ENCODE peak calls at places on chromosomes 2 and 18, in ten cellular contexts. One of them, this sample, is unnamed.

GRCh38 chr18:5073026-5073944 is 123.8 kb downstream of the AKAIN1 start:
- DNase-seq in caudate nucleus: no peak
- DNase-seq in naive thymus-derived CD4-positive, alpha-beta T cell: peak
- DNase-seq in pancreas: no peak
- DNase-seq in tibial nerve: peak
- DNase-seq in IMR-90: peak
- DNase-seq in CD4-positive, alpha-beta memory T cell: no peak
- DNase-seq in neural progenitor cell: peak
- DNase-seq in A549: peak
- DNase-seq in fibroblast of lung: peak
- DNase-seq in this sample: no peak

GRCh38 chr2:28510184-28510583 is 14.3 kb downstream of the PLB1 start:
- DNase-seq in neural progenitor cell: no peak
- DNase-seq in IMR-90: no peak
- DNase-seq in tibial nerve: no peak
- DNase-seq in fibroblast of lung: no peak
- DNase-seq in caudate nucleus: no peak
- DNase-seq in pancreas: peak
- DNase-seq in naive thymus-derived CD4-positive, alpha-beta T cell: no peak
- DNase-seq in A549: no peak
- DNase-seq in CD4-positive, alpha-beta memory T cell: no peak
- DNase-seq in this sample: no peak

GRCh38 chr18:9708882-9709877 is 1.1 kb downstream of the RAB31 start:
- DNase-seq in pancreas: peak
- DNase-seq in naive thymus-derived CD4-positive, alpha-beta T cell: no peak
- DNase-seq in fibroblast of lung: peak
- DNase-seq in tibial nerve: no peak
- DNase-seq in caudate nucleus: no peak
- DNase-seq in neural progenitor cell: peak
- DNase-seq in CD4-positive, alpha-beta memory T cell: no peak
- DNase-seq in IMR-90: no peak
- DNase-seq in A549: no peak
- DNase-seq in this sample: no peak

GRCh38 chr2:45173513-45173912 is 164.3 kb upstream of the SIX2 start:
- DNase-seq in A549: peak
- DNase-seq in pancreas: no peak
- DNase-seq in CD4-positive, alpha-beta memory T cell: no peak
- DNase-seq in IMR-90: peak
- DNase-seq in neural progenitor cell: no peak
- DNase-seq in caudate nucleus: no peak
- DNase-seq in naive thymus-derived CD4-positive, alpha-beta T cell: no peak
- DNase-seq in fibroblast of lung: peak
- DNase-seq in tibial nerve: no peak
- DNase-seq in this sample: no peak

GRCh38 chr2:110678457-110679336 is 834 bp upstream of the BUB1 start:
- DNase-seq in tibial nerve: peak
- DNase-seq in CD4-positive, alpha-beta memory T cell: no peak
- DNase-seq in pancreas: peak
- DNase-seq in fibroblast of lung: peak
- DNase-seq in neural progenitor cell: peak
- DNase-seq in IMR-90: peak
- DNase-seq in A549: no peak
- DNase-seq in caudate nucleus: peak
- DNase-seq in naive thymus-derived CD4-positive, alpha-beta T cell: no peak
- DNase-seq in this sample: no peak

GRCh38 chr2:3600256-3600855 is 5.4 kb downstream of the COLEC11 start:
- DNase-seq in pancreas: no peak
- DNase-seq in IMR-90: no peak
- DNase-seq in tibial nerve: no peak
- DNase-seq in naive thymus-derived CD4-positive, alpha-beta T cell: no peak
- DNase-seq in A549: no peak
- DNase-seq in neural progenitor cell: no peak
- DNase-seq in fibroblast of lung: no peak
- DNase-seq in caudate nucleus: no peak
- DNase-seq in CD4-positive, alpha-beta memory T cell: no peak
- DNase-seq in this sample: no peak

GRCh38 chr2:112787729-112788401 is 3.6 kb upstream of the IL1A start:
- DNase-seq in neural progenitor cell: no peak
- DNase-seq in IMR-90: no peak
- DNase-seq in fibroblast of lung: no peak
- DNase-seq in A549: no peak
- DNase-seq in pancreas: no peak
- DNase-seq in tibial nerve: no peak
- DNase-seq in naive thymus-derived CD4-positive, alpha-beta T cell: no peak
- DNase-seq in caudate nucleus: no peak
- DNase-seq in CD4-positive, alpha-beta memory T cell: no peak
- DNase-seq in this sample: no peak

GRCh38 chr2:23617817-23618216 is 232.8 kb downstream of the KLHL29 start:
- DNase-seq in A549: no peak
- DNase-seq in CD4-positive, alpha-beta memory T cell: no peak
- DNase-seq in tibial nerve: peak
- DNase-seq in pancreas: no peak
- DNase-seq in fibroblast of lung: no peak
- DNase-seq in caudate nucleus: no peak
- DNase-seq in naive thymus-derived CD4-positive, alpha-beta T cell: no peak
- DNase-seq in neural progenitor cell: no peak
- DNase-seq in IMR-90: no peak
- DNase-seq in this sample: no peak

GRCh38 chr18:44887227-44887631 is 206.5 kb downstream of the SETBP1 start:
- DNase-seq in caudate nucleus: no peak
- DNase-seq in tibial nerve: no peak
- DNase-seq in IMR-90: peak
- DNase-seq in fibroblast of lung: peak
- DNase-seq in neural progenitor cell: no peak
- DNase-seq in naive thymus-derived CD4-positive, alpha-beta T cell: no peak
- DNase-seq in A549: no peak
- DNase-seq in pancreas: no peak
- DNase-seq in CD4-positive, alpha-beta memory T cell: no peak
- DNase-seq in this sample: no peak

GRCh38 chr2:240348522-240348921 is 86.9 kb upstream of the GPC1 start:
- DNase-seq in IMR-90: peak
- DNase-seq in neural progenitor cell: no peak
- DNase-seq in caudate nucleus: no peak
- DNase-seq in CD4-positive, alpha-beta memory T cell: no peak
- DNase-seq in tibial nerve: no peak
- DNase-seq in pancreas: peak
- DNase-seq in A549: no peak
- DNase-seq in naive thymus-derived CD4-positive, alpha-beta T cell: no peak
- DNase-seq in fibroblast of lung: peak
- DNase-seq in this sample: no peak

GRCh38 chr2:101986804-101987740 is 4.7 kb upstream of the IL1R2 start:
- DNase-seq in IMR-90: no peak
- DNase-seq in neural progenitor cell: no peak
- DNase-seq in pancreas: no peak
- DNase-seq in caudate nucleus: no peak
- DNase-seq in fibroblast of lung: no peak
- DNase-seq in CD4-positive, alpha-beta memory T cell: no peak
- DNase-seq in tibial nerve: no peak
- DNase-seq in naive thymus-derived CD4-positive, alpha-beta T cell: no peak
- DNase-seq in A549: no peak
- DNase-seq in this sample: no peak

GRCh38 chr2:188527110-188527509 is 235.4 kb downstream of the GULP1 start:
- DNase-seq in CD4-positive, alpha-beta memory T cell: no peak
- DNase-seq in A549: no peak
- DNase-seq in tibial nerve: no peak
- DNase-seq in caudate nucleus: no peak
- DNase-seq in IMR-90: peak
- DNase-seq in neural progenitor cell: no peak
- DNase-seq in fibroblast of lung: peak
- DNase-seq in pancreas: no peak
- DNase-seq in naive thymus-derived CD4-positive, alpha-beta T cell: no peak
- DNase-seq in this sample: no peak

GRCh38 chr2:188534875-188535274 is 243.2 kb downstream of the GULP1 start:
- DNase-seq in tibial nerve: no peak
- DNase-seq in pancreas: no peak
- DNase-seq in fibroblast of lung: no peak
- DNase-seq in CD4-positive, alpha-beta memory T cell: no peak
- DNase-seq in naive thymus-derived CD4-positive, alpha-beta T cell: no peak
- DNase-seq in neural progenitor cell: no peak
- DNase-seq in caudate nucleus: no peak
- DNase-seq in A549: no peak
- DNase-seq in IMR-90: no peak
- DNase-seq in this sample: no peak

GRCh38 chr2:188524519-188525113 is 232.9 kb downstream of the GULP1 start:
- DNase-seq in fibroblast of lung: peak
- DNase-seq in A549: peak
- DNase-seq in neural progenitor cell: peak
- DNase-seq in pancreas: no peak
- DNase-seq in CD4-positive, alpha-beta memory T cell: no peak
- DNase-seq in caudate nucleus: no peak
- DNase-seq in naive thymus-derived CD4-positive, alpha-beta T cell: no peak
- DNase-seq in IMR-90: peak
- DNase-seq in tibial nerve: peak
- DNase-seq in this sample: no peak

GRCh38 chr2:188527701-188528100 is 236.0 kb downstream of the GULP1 start:
- DNase-seq in A549: no peak
- DNase-seq in neural progenitor cell: no peak
- DNase-seq in CD4-positive, alpha-beta memory T cell: no peak
- DNase-seq in IMR-90: no peak
- DNase-seq in naive thymus-derived CD4-positive, alpha-beta T cell: no peak
- DNase-seq in caudate nucleus: no peak
- DNase-seq in pancreas: no peak
- DNase-seq in fibroblast of lung: no peak
- DNase-seq in tibial nerve: no peak
- DNase-seq in this sample: no peak

DNA sequence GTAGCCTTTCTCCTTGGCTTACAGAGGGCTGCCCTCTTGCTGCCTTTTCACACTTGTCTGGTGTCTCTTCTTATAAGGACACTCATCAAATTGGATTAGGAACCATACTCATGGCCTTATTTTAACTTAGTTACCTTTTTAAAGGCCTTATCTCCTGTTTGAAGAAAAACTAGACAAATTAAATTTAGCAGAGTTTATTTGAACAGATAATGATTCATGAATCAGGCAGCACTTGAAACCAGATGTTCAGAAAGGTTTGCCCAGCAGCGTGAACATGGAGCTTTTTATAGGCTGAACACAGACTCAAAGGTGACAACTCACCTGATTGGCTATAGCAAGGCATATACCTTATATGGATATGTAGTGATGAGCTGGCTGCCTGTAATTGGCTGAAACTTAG is 238.0 kb downstream of the GULP1 start:
- DNase-seq in CD4-positive, alpha-beta memory T cell: no peak
- DNase-seq in naive thymus-derived CD4-positive, alpha-beta T cell: no peak
- DNase-seq in neural progenitor cell: no peak
- DNase-seq in pancreas: no peak
- DNase-seq in A549: no peak
- DNase-seq in IMR-90: peak
- DNase-seq in fibroblast of lung: peak
- DNase-seq in tibial nerve: no peak
- DNase-seq in caudate nucleus: no peak
- DNase-seq in this sample: no peak
- H3K27ac ChIP-seq in CD4-positive, alpha-beta memory T cell: no peak
- H3K27ac ChIP-seq in naive thymus-derived CD4-positive, alpha-beta T cell: no peak
- H3K27ac ChIP-seq in neural progenitor cell: no peak
- H3K27ac ChIP-seq in pancreas: no peak
- H3K27ac ChIP-seq in A549: no peak
- H3K27ac ChIP-seq in IMR-90: no peak
- H3K27ac ChIP-seq in fibroblast of lung: no peak
- H3K27ac ChIP-seq in tibial nerve: no peak
- H3K27ac ChIP-seq in caudate nucleus: no peak
- H3K27ac ChIP-seq in this sample: no peak

DNA sequence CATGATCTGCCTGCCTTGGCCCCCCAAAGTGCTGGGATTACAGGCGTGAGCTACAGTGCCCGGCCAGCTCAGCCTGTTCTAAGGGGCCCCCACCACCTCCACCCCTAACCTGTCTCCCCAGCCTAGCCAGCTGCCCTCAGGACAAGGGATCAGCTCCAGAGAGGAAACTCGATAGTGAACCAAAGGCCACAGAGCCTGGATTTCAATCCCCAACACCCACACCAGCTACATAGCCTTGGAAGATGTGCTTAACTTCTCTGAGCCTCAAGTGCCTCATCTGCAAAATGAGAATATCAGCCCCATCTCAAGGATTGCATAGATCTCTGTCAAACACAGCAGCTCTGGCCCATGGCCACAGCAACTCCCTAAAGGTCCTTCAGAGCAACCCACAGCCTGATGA is 32.0 kb downstream of the BIN1 start:
- DNase-seq in pancreas: no peak
- DNase-seq in caudate nucleus: no peak
- DNase-seq in fibroblast of lung: no peak
- DNase-seq in A549: no peak
- DNase-seq in naive thymus-derived CD4-positive, alpha-beta T cell: no peak
- DNase-seq in IMR-90: no peak
- DNase-seq in tibial nerve: no peak
- DNase-seq in neural progenitor cell: no peak
- DNase-seq in CD4-positive, alpha-beta memory T cell: no peak
- DNase-seq in this sample: no peak
- H3K27ac ChIP-seq in pancreas: no peak
- H3K27ac ChIP-seq in caudate nucleus: peak
- H3K27ac ChIP-seq in fibroblast of lung: no peak
- H3K27ac ChIP-seq in A549: peak
- H3K27ac ChIP-seq in naive thymus-derived CD4-positive, alpha-beta T cell: peak
- H3K27ac ChIP-seq in IMR-90: no peak
- H3K27ac ChIP-seq in tibial nerve: no peak
- H3K27ac ChIP-seq in neural progenitor cell: no peak
- H3K27ac ChIP-seq in CD4-positive, alpha-beta memory T cell: no peak
- H3K27ac ChIP-seq in this sample: no peak

GRCh38 chr18:3400567-3401296 is 49.2 kb upstream of the TGIF1 start:
- DNase-seq in IMR-90: no peak
- DNase-seq in fibroblast of lung: no peak
- DNase-seq in naive thymus-derived CD4-positive, alpha-beta T cell: no peak
- DNase-seq in CD4-positive, alpha-beta memory T cell: no peak
- DNase-seq in tibial nerve: no peak
- DNase-seq in caudate nucleus: no peak
- DNase-seq in neural progenitor cell: no peak
- DNase-seq in pancreas: no peak
- DNase-seq in A549: no peak
- DNase-seq in this sample: no peak
- H3K27ac ChIP-seq in IMR-90: no peak
- H3K27ac ChIP-seq in fibroblast of lung: no peak
- H3K27ac ChIP-seq in naive thymus-derived CD4-positive, alpha-beta T cell: no peak
- H3K27ac ChIP-seq in CD4-positive, alpha-beta memory T cell: no peak
- H3K27ac ChIP-seq in tibial nerve: no peak
- H3K27ac ChIP-seq in caudate nucleus: no peak
- H3K27ac ChIP-seq in neural progenitor cell: no peak
- H3K27ac ChIP-seq in pancreas: no peak
- H3K27ac ChIP-seq in A549: no peak
- H3K27ac ChIP-seq in this sample: no peak

DNA sequence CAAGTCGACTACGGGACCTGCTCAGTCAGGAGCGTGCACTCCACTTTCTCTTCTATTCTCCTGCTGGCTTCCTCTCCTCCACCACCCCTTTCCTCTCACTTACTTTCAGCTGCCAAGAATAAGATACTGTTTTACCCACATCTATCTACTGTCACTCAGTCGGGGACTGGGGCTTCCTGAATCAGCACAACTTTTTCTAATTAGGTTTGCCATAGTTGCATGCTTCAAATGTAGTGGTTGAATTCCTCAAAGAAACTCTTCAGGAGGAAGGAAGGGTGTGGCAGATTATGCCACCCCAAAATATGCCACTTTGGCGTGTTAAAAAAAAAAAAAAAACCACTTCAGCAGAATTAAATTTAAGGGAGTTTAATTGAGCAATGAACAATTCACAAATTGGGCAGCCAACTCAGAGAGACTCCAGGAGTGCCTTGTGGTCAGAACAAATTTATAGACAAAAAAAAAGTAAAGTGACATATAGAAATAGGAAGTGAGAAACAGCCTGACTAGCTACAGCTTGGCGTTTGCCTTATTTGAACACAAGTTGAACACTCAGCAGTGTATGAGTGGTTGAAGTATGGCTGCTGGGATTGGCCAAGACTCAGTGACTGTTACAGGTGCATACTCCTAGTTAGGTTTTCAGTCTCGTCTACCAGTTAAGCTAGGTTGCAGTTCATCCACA is 32.5 kb upstream of the RMDN2 start:
- DNase-seq in tibial nerve: no peak
- DNase-seq in CD4-positive, alpha-beta memory T cell: no peak
- DNase-seq in fibroblast of lung: no peak
- DNase-seq in neural progenitor cell: no peak
- DNase-seq in caudate nucleus: no peak
- DNase-seq in IMR-90: no peak
- DNase-seq in A549: no peak
- DNase-seq in naive thymus-derived CD4-positive, alpha-beta T cell: no peak
- DNase-seq in pancreas: no peak
- DNase-seq in this sample: no peak
- H3K27ac ChIP-seq in tibial nerve: no peak
- H3K27ac ChIP-seq in CD4-positive, alpha-beta memory T cell: no peak
- H3K27ac ChIP-seq in fibroblast of lung: no peak
- H3K27ac ChIP-seq in neural progenitor cell: no peak
- H3K27ac ChIP-seq in caudate nucleus: no peak
- H3K27ac ChIP-seq in IMR-90: no peak
- H3K27ac ChIP-seq in A549: no peak
- H3K27ac ChIP-seq in naive thymus-derived CD4-positive, alpha-beta T cell: no peak
- H3K27ac ChIP-seq in pancreas: no peak
- H3K27ac ChIP-seq in this sample: no peak